ENCODE peak calls at places on chromosomes 13 and 19, in seven cellular contexts. One of them, this sample, is unnamed.

GRCh38 chr19:29841559-29842367 is 30.0 kb downstream of the CCNE1 start:
- DNase-seq in HEK293T: peak
- DNase-seq in Jurkat, Clone E6-1: peak
- DNase-seq in CD4-positive, alpha-beta memory T cell: no peak
- DNase-seq in NCI-H226: peak
- DNase-seq in NCI-H510A treated with DMSO at 0.1 percent for 48 hours: no peak
- DNase-seq in Ammon's horn: peak
- DNase-seq in this sample: no peak

GRCh38 chr19:45402469-45403070 is 2.3 kb downstream of the PPP1R13L start:
- DNase-seq in HEK293T: peak
- DNase-seq in Jurkat, Clone E6-1: no peak
- DNase-seq in CD4-positive, alpha-beta memory T cell: no peak
- DNase-seq in NCI-H226: no peak
- DNase-seq in NCI-H510A treated with DMSO at 0.1 percent for 48 hours: no peak
- DNase-seq in Ammon's horn: no peak
- DNase-seq in this sample: peak

GRCh38 chr19:19657397-19657783 is 6.1 kb downstream of the ATP13A1 start:
- DNase-seq in HEK293T: no peak
- DNase-seq in Jurkat, Clone E6-1: no peak
- DNase-seq in CD4-positive, alpha-beta memory T cell: no peak
- DNase-seq in NCI-H226: no peak
- DNase-seq in NCI-H510A treated with DMSO at 0.1 percent for 48 hours: no peak
- DNase-seq in Ammon's horn: peak
- DNase-seq in this sample: no peak

GRCh38 chr19:4454952-4455738 is 2.4 kb downstream of the UBXN6 start:
- DNase-seq in HEK293T: no peak
- DNase-seq in Jurkat, Clone E6-1: no peak
- DNase-seq in CD4-positive, alpha-beta memory T cell: no peak
- DNase-seq in NCI-H226: peak
- DNase-seq in NCI-H510A treated with DMSO at 0.1 percent for 48 hours: no peak
- DNase-seq in Ammon's horn: no peak
- DNase-seq in this sample: no peak

GRCh38 chr13:40127476-40127875 is 472.0 kb downstream of the COG6 start:
- DNase-seq in HEK293T: no peak
- DNase-seq in Jurkat, Clone E6-1: no peak
- DNase-seq in CD4-positive, alpha-beta memory T cell: no peak
- DNase-seq in NCI-H226: no peak
- DNase-seq in NCI-H510A treated with DMSO at 0.1 percent for 48 hours: no peak
- DNase-seq in Ammon's horn: no peak
- DNase-seq in this sample: no peak

GRCh38 chr19:17075860-17076538 is 422 bp downstream of the MYO9B start:
- DNase-seq in HEK293T: no peak
- DNase-seq in Jurkat, Clone E6-1: peak
- DNase-seq in CD4-positive, alpha-beta memory T cell: peak
- DNase-seq in NCI-H226: no peak
- DNase-seq in NCI-H510A treated with DMSO at 0.1 percent for 48 hours: peak
- DNase-seq in Ammon's horn: peak
- DNase-seq in this sample: peak

GRCh38 chr13:20125129-20125782 is 35.6 kb downstream of the GJA3 start:
- DNase-seq in HEK293T: no peak
- DNase-seq in Jurkat, Clone E6-1: no peak
- DNase-seq in CD4-positive, alpha-beta memory T cell: no peak
- DNase-seq in NCI-H226: no peak
- DNase-seq in NCI-H510A treated with DMSO at 0.1 percent for 48 hours: no peak
- DNase-seq in Ammon's horn: no peak
- DNase-seq in this sample: no peak

GRCh38 chr19:10538204-10538603 is 5.5 kb upstream of the ATG4D start:
- DNase-seq in HEK293T: no peak
- DNase-seq in Jurkat, Clone E6-1: no peak
- DNase-seq in CD4-positive, alpha-beta memory T cell: no peak
- DNase-seq in NCI-H226: no peak
- DNase-seq in NCI-H510A treated with DMSO at 0.1 percent for 48 hours: no peak
- DNase-seq in Ammon's horn: no peak
- DNase-seq in this sample: no peak